ENCODE peak calls at places on chromosomes 3 and 15, in nine cellular contexts. One of them, this sample, is unnamed.

GRCh38 chr15:62138124-62138523 is 27.0 kb downstream of the C2CD4B start:
- DNase-seq in GM13977: no peak
- DNase-seq in stimulated activated CD8-positive, alpha-beta memory T cell treated with anti-CD3 and anti-CD28 coated beads, Interleukin-12 subunit alpha, Interleukin-12 subunit beta, amount 100 ng/mL, for 4 hours: no peak
- DNase-seq in fibroblast of lung: peak
- DNase-seq in NCI-H2171 treated with DMSO at 0.1 percent for 48 hours: no peak
- DNase-seq in epithelial cell of esophagus: peak
- DNase-seq in stimulated activated CD4-positive, alpha-beta T cell treated with anti-CD3 and anti-CD28 coated beads, TNF-alpha, amount 100 ng/mL, for 1 hour: no peak
- DNase-seq in GM03348: no peak
- DNase-seq in ovary: no peak
- DNase-seq in this sample: no peak

GRCh38 chr15:67809866-67810265 is 15.4 kb upstream of the SKOR1 start:
- DNase-seq in GM13977: no peak
- DNase-seq in stimulated activated CD8-positive, alpha-beta memory T cell treated with anti-CD3 and anti-CD28 coated beads, Interleukin-12 subunit alpha, Interleukin-12 subunit beta, amount 100 ng/mL, for 4 hours: no peak
- DNase-seq in fibroblast of lung: no peak
- DNase-seq in NCI-H2171 treated with DMSO at 0.1 percent for 48 hours: no peak
- DNase-seq in epithelial cell of esophagus: no peak
- DNase-seq in stimulated activated CD4-positive, alpha-beta T cell treated with anti-CD3 and anti-CD28 coated beads, TNF-alpha, amount 100 ng/mL, for 1 hour: no peak
- DNase-seq in GM03348: no peak
- DNase-seq in ovary: no peak
- DNase-seq in this sample: no peak

GRCh38 chr3:119181765-119182164 is 8.4 kb downstream of the UPK1B start:
- DNase-seq in GM13977: no peak
- DNase-seq in stimulated activated CD8-positive, alpha-beta memory T cell treated with anti-CD3 and anti-CD28 coated beads, Interleukin-12 subunit alpha, Interleukin-12 subunit beta, amount 100 ng/mL, for 4 hours: no peak
- DNase-seq in fibroblast of lung: no peak
- DNase-seq in NCI-H2171 treated with DMSO at 0.1 percent for 48 hours: no peak
- DNase-seq in epithelial cell of esophagus: peak
- DNase-seq in stimulated activated CD4-positive, alpha-beta T cell treated with anti-CD3 and anti-CD28 coated beads, TNF-alpha, amount 100 ng/mL, for 1 hour: no peak
- DNase-seq in GM03348: peak
- DNase-seq in ovary: no peak
- DNase-seq in this sample: no peak

GRCh38 chr15:70289191-70289955 is 191.7 kb upstream of the TLE3 start:
- DNase-seq in GM13977: no peak
- DNase-seq in stimulated activated CD8-positive, alpha-beta memory T cell treated with anti-CD3 and anti-CD28 coated beads, Interleukin-12 subunit alpha, Interleukin-12 subunit beta, amount 100 ng/mL, for 4 hours: no peak
- DNase-seq in fibroblast of lung: no peak
- DNase-seq in NCI-H2171 treated with DMSO at 0.1 percent for 48 hours: no peak
- DNase-seq in epithelial cell of esophagus: no peak
- DNase-seq in stimulated activated CD4-positive, alpha-beta T cell treated with anti-CD3 and anti-CD28 coated beads, TNF-alpha, amount 100 ng/mL, for 1 hour: no peak
- DNase-seq in GM03348: peak
- DNase-seq in ovary: no peak
- DNase-seq in this sample: no peak

GRCh38 chr3:100403956-100404548 is 2.7 kb downstream of the LNP1 start:
- DNase-seq in GM13977: no peak
- DNase-seq in stimulated activated CD8-positive, alpha-beta memory T cell treated with anti-CD3 and anti-CD28 coated beads, Interleukin-12 subunit alpha, Interleukin-12 subunit beta, amount 100 ng/mL, for 4 hours: no peak
- DNase-seq in fibroblast of lung: no peak
- DNase-seq in NCI-H2171 treated with DMSO at 0.1 percent for 48 hours: no peak
- DNase-seq in epithelial cell of esophagus: no peak
- DNase-seq in stimulated activated CD4-positive, alpha-beta T cell treated with anti-CD3 and anti-CD28 coated beads, TNF-alpha, amount 100 ng/mL, for 1 hour: no peak
- DNase-seq in GM03348: no peak
- DNase-seq in ovary: no peak
- DNase-seq in this sample: no peak

GRCh38 chr3:63870606-63871005 is 6.9 kb downstream of the ATXN7 start:
- DNase-seq in GM13977: no peak
- DNase-seq in stimulated activated CD8-positive, alpha-beta memory T cell treated with anti-CD3 and anti-CD28 coated beads, Interleukin-12 subunit alpha, Interleukin-12 subunit beta, amount 100 ng/mL, for 4 hours: no peak
- DNase-seq in fibroblast of lung: no peak
- DNase-seq in NCI-H2171 treated with DMSO at 0.1 percent for 48 hours: no peak
- DNase-seq in epithelial cell of esophagus: no peak
- DNase-seq in stimulated activated CD4-positive, alpha-beta T cell treated with anti-CD3 and anti-CD28 coated beads, TNF-alpha, amount 100 ng/mL, for 1 hour: no peak
- DNase-seq in GM03348: no peak
- DNase-seq in ovary: no peak
- DNase-seq in this sample: no peak

GRCh38 chr3:62875103-62876002 is at the start of gene CADPS:
- DNase-seq in GM13977: no peak
- DNase-seq in stimulated activated CD8-positive, alpha-beta memory T cell treated with anti-CD3 and anti-CD28 coated beads, Interleukin-12 subunit alpha, Interleukin-12 subunit beta, amount 100 ng/mL, for 4 hours: no peak
- DNase-seq in fibroblast of lung: peak
- DNase-seq in NCI-H2171 treated with DMSO at 0.1 percent for 48 hours: peak
- DNase-seq in epithelial cell of esophagus: no peak
- DNase-seq in stimulated activated CD4-positive, alpha-beta T cell treated with anti-CD3 and anti-CD28 coated beads, TNF-alpha, amount 100 ng/mL, for 1 hour: no peak
- DNase-seq in GM03348: peak
- DNase-seq in ovary: no peak
- DNase-seq in this sample: no peak

GRCh38 chr3:43394071-43394501 is 107.7 kb downstream of the SNRK start:
- DNase-seq in GM13977: no peak
- DNase-seq in stimulated activated CD8-positive, alpha-beta memory T cell treated with anti-CD3 and anti-CD28 coated beads, Interleukin-12 subunit alpha, Interleukin-12 subunit beta, amount 100 ng/mL, for 4 hours: no peak
- DNase-seq in fibroblast of lung: peak
- DNase-seq in NCI-H2171 treated with DMSO at 0.1 percent for 48 hours: no peak
- DNase-seq in epithelial cell of esophagus: no peak
- DNase-seq in stimulated activated CD4-positive, alpha-beta T cell treated with anti-CD3 and anti-CD28 coated beads, TNF-alpha, amount 100 ng/mL, for 1 hour: no peak
- DNase-seq in GM03348: no peak
- DNase-seq in ovary: peak
- DNase-seq in this sample: no peak

GRCh38 chr3:135905058-135905724 is 60.3 kb upstream of the PPP2R3A start:
- DNase-seq in GM13977: no peak
- DNase-seq in stimulated activated CD8-positive, alpha-beta memory T cell treated with anti-CD3 and anti-CD28 coated beads, Interleukin-12 subunit alpha, Interleukin-12 subunit beta, amount 100 ng/mL, for 4 hours: no peak
- DNase-seq in fibroblast of lung: peak
- DNase-seq in NCI-H2171 treated with DMSO at 0.1 percent for 48 hours: no peak
- DNase-seq in epithelial cell of esophagus: peak
- DNase-seq in stimulated activated CD4-positive, alpha-beta T cell treated with anti-CD3 and anti-CD28 coated beads, TNF-alpha, amount 100 ng/mL, for 1 hour: no peak
- DNase-seq in GM03348: peak
- DNase-seq in ovary: no peak
- DNase-seq in this sample: no peak

GRCh38 chr15:60507596-60508424 is 28.9 kb upstream of the ICE2 start:
- DNase-seq in GM13977: peak
- DNase-seq in stimulated activated CD8-positive, alpha-beta memory T cell treated with anti-CD3 and anti-CD28 coated beads, Interleukin-12 subunit alpha, Interleukin-12 subunit beta, amount 100 ng/mL, for 4 hours: peak
- DNase-seq in fibroblast of lung: peak
- DNase-seq in NCI-H2171 treated with DMSO at 0.1 percent for 48 hours: peak
- DNase-seq in epithelial cell of esophagus: peak
- DNase-seq in stimulated activated CD4-positive, alpha-beta T cell treated with anti-CD3 and anti-CD28 coated beads, TNF-alpha, amount 100 ng/mL, for 1 hour: peak
- DNase-seq in GM03348: peak
- DNase-seq in ovary: peak
- DNase-seq in this sample: peak

GRCh38 chr3:114504941-114505632 is 211.3 kb downstream of the TIGIT start:
- DNase-seq in GM13977: no peak
- DNase-seq in stimulated activated CD8-positive, alpha-beta memory T cell treated with anti-CD3 and anti-CD28 coated beads, Interleukin-12 subunit alpha, Interleukin-12 subunit beta, amount 100 ng/mL, for 4 hours: no peak
- DNase-seq in fibroblast of lung: no peak
- DNase-seq in NCI-H2171 treated with DMSO at 0.1 percent for 48 hours: no peak
- DNase-seq in epithelial cell of esophagus: peak
- DNase-seq in stimulated activated CD4-positive, alpha-beta T cell treated with anti-CD3 and anti-CD28 coated beads, TNF-alpha, amount 100 ng/mL, for 1 hour: no peak
- DNase-seq in GM03348: no peak
- DNase-seq in ovary: no peak
- DNase-seq in this sample: no peak

GRCh38 chr3:77303943-77304778 is 264.3 kb downstream of the ROBO2 start:
- DNase-seq in GM13977: no peak
- DNase-seq in stimulated activated CD8-positive, alpha-beta memory T cell treated with anti-CD3 and anti-CD28 coated beads, Interleukin-12 subunit alpha, Interleukin-12 subunit beta, amount 100 ng/mL, for 4 hours: no peak
- DNase-seq in fibroblast of lung: no peak
- DNase-seq in NCI-H2171 treated with DMSO at 0.1 percent for 48 hours: no peak
- DNase-seq in epithelial cell of esophagus: no peak
- DNase-seq in stimulated activated CD4-positive, alpha-beta T cell treated with anti-CD3 and anti-CD28 coated beads, TNF-alpha, amount 100 ng/mL, for 1 hour: no peak
- DNase-seq in GM03348: no peak
- DNase-seq in ovary: no peak
- DNase-seq in this sample: no peak

GRCh38 chr15:40936709-40937666 is 7.8 kb downstream of the DLL4 start:
- DNase-seq in GM13977: no peak
- DNase-seq in stimulated activated CD8-positive, alpha-beta memory T cell treated with anti-CD3 and anti-CD28 coated beads, Interleukin-12 subunit alpha, Interleukin-12 subunit beta, amount 100 ng/mL, for 4 hours: no peak
- DNase-seq in fibroblast of lung: no peak
- DNase-seq in NCI-H2171 treated with DMSO at 0.1 percent for 48 hours: peak
- DNase-seq in epithelial cell of esophagus: peak
- DNase-seq in stimulated activated CD4-positive, alpha-beta T cell treated with anti-CD3 and anti-CD28 coated beads, TNF-alpha, amount 100 ng/mL, for 1 hour: no peak
- DNase-seq in GM03348: no peak
- DNase-seq in ovary: no peak
- DNase-seq in this sample: no peak

GRCh38 chr3:132652640-132653270 is 6.9 kb downstream of the ACAD11 start:
- DNase-seq in GM13977: no peak
- DNase-seq in stimulated activated CD8-positive, alpha-beta memory T cell treated with anti-CD3 and anti-CD28 coated beads, Interleukin-12 subunit alpha, Interleukin-12 subunit beta, amount 100 ng/mL, for 4 hours: no peak
- DNase-seq in fibroblast of lung: peak
- DNase-seq in NCI-H2171 treated with DMSO at 0.1 percent for 48 hours: no peak
- DNase-seq in epithelial cell of esophagus: no peak
- DNase-seq in stimulated activated CD4-positive, alpha-beta T cell treated with anti-CD3 and anti-CD28 coated beads, TNF-alpha, amount 100 ng/mL, for 1 hour: no peak
- DNase-seq in GM03348: peak
- DNase-seq in ovary: no peak
- DNase-seq in this sample: no peak

GRCh38 chr3:63872135-63872924 is 8.7 kb downstream of the ATXN7 start:
- DNase-seq in GM13977: no peak
- DNase-seq in stimulated activated CD8-positive, alpha-beta memory T cell treated with anti-CD3 and anti-CD28 coated beads, Interleukin-12 subunit alpha, Interleukin-12 subunit beta, amount 100 ng/mL, for 4 hours: no peak
- DNase-seq in fibroblast of lung: peak
- DNase-seq in NCI-H2171 treated with DMSO at 0.1 percent for 48 hours: peak
- DNase-seq in epithelial cell of esophagus: peak
- DNase-seq in stimulated activated CD4-positive, alpha-beta T cell treated with anti-CD3 and anti-CD28 coated beads, TNF-alpha, amount 100 ng/mL, for 1 hour: no peak
- DNase-seq in GM03348: peak
- DNase-seq in ovary: no peak
- DNase-seq in this sample: no peak

GRCh38 chr3:57942872-57943283 is 65.3 kb upstream of the FLNB start:
- DNase-seq in GM13977: no peak
- DNase-seq in stimulated activated CD8-positive, alpha-beta memory T cell treated with anti-CD3 and anti-CD28 coated beads, Interleukin-12 subunit alpha, Interleukin-12 subunit beta, amount 100 ng/mL, for 4 hours: no peak
- DNase-seq in fibroblast of lung: no peak
- DNase-seq in NCI-H2171 treated with DMSO at 0.1 percent for 48 hours: no peak
- DNase-seq in epithelial cell of esophagus: peak
- DNase-seq in stimulated activated CD4-positive, alpha-beta T cell treated with anti-CD3 and anti-CD28 coated beads, TNF-alpha, amount 100 ng/mL, for 1 hour: no peak
- DNase-seq in GM03348: no peak
- DNase-seq in ovary: no peak
- DNase-seq in this sample: no peak

GRCh38 chr3:135237371-135237770 is 442.3 kb downstream of the EPHB1 start:
- DNase-seq in GM13977: no peak
- DNase-seq in stimulated activated CD8-positive, alpha-beta memory T cell treated with anti-CD3 and anti-CD28 coated beads, Interleukin-12 subunit alpha, Interleukin-12 subunit beta, amount 100 ng/mL, for 4 hours: no peak
- DNase-seq in fibroblast of lung: no peak
- DNase-seq in NCI-H2171 treated with DMSO at 0.1 percent for 48 hours: no peak
- DNase-seq in epithelial cell of esophagus: no peak
- DNase-seq in stimulated activated CD4-positive, alpha-beta T cell treated with anti-CD3 and anti-CD28 coated beads, TNF-alpha, amount 100 ng/mL, for 1 hour: no peak
- DNase-seq in GM03348: no peak
- DNase-seq in ovary: no peak
- DNase-seq in this sample: no peak

GRCh38 chr3:71380096-71380495 is 203.4 kb downstream of the FOXP1 start:
- DNase-seq in GM13977: no peak
- DNase-seq in stimulated activated CD8-positive, alpha-beta memory T cell treated with anti-CD3 and anti-CD28 coated beads, Interleukin-12 subunit alpha, Interleukin-12 subunit beta, amount 100 ng/mL, for 4 hours: no peak
- DNase-seq in fibroblast of lung: no peak
- DNase-seq in NCI-H2171 treated with DMSO at 0.1 percent for 48 hours: no peak
- DNase-seq in epithelial cell of esophagus: no peak
- DNase-seq in stimulated activated CD4-positive, alpha-beta T cell treated with anti-CD3 and anti-CD28 coated beads, TNF-alpha, amount 100 ng/mL, for 1 hour: no peak
- DNase-seq in GM03348: no peak
- DNase-seq in ovary: no peak
- DNase-seq in this sample: no peak

GRCh38 chr3:71486831-71487230 is 96.7 kb downstream of the FOXP1 start:
- DNase-seq in GM13977: no peak
- DNase-seq in stimulated activated CD8-positive, alpha-beta memory T cell treated with anti-CD3 and anti-CD28 coated beads, Interleukin-12 subunit alpha, Interleukin-12 subunit beta, amount 100 ng/mL, for 4 hours: no peak
- DNase-seq in fibroblast of lung: no peak
- DNase-seq in NCI-H2171 treated with DMSO at 0.1 percent for 48 hours: no peak
- DNase-seq in epithelial cell of esophagus: no peak
- DNase-seq in stimulated activated CD4-positive, alpha-beta T cell treated with anti-CD3 and anti-CD28 coated beads, TNF-alpha, amount 100 ng/mL, for 1 hour: no peak
- DNase-seq in GM03348: no peak
- DNase-seq in ovary: no peak
- DNase-seq in this sample: no peak

GRCh38 chr3:128917291-128917690 is 37.9 kb downstream of the ACAD9 start:
- DNase-seq in GM13977: no peak
- DNase-seq in stimulated activated CD8-positive, alpha-beta memory T cell treated with anti-CD3 and anti-CD28 coated beads, Interleukin-12 subunit alpha, Interleukin-12 subunit beta, amount 100 ng/mL, for 4 hours: no peak
- DNase-seq in fibroblast of lung: no peak
- DNase-seq in NCI-H2171 treated with DMSO at 0.1 percent for 48 hours: peak
- DNase-seq in epithelial cell of esophagus: no peak
- DNase-seq in stimulated activated CD4-positive, alpha-beta T cell treated with anti-CD3 and anti-CD28 coated beads, TNF-alpha, amount 100 ng/mL, for 1 hour: no peak
- DNase-seq in GM03348: no peak
- DNase-seq in ovary: no peak
- DNase-seq in this sample: no peak

GRCh38 chr15:74901612-74902063 is 5.0 kb downstream of the FAM219B start:
- DNase-seq in GM13977: peak
- DNase-seq in stimulated activated CD8-positive, alpha-beta memory T cell treated with anti-CD3 and anti-CD28 coated beads, Interleukin-12 subunit alpha, Interleukin-12 subunit beta, amount 100 ng/mL, for 4 hours: peak
- DNase-seq in fibroblast of lung: peak
- DNase-seq in NCI-H2171 treated with DMSO at 0.1 percent for 48 hours: peak
- DNase-seq in epithelial cell of esophagus: peak
- DNase-seq in stimulated activated CD4-positive, alpha-beta T cell treated with anti-CD3 and anti-CD28 coated beads, TNF-alpha, amount 100 ng/mL, for 1 hour: peak
- DNase-seq in GM03348: peak
- DNase-seq in ovary: peak
- DNase-seq in this sample: no peak

GRCh38 chr3:4716731-4717362 is 223.7 kb downstream of the ITPR1 start:
- DNase-seq in GM13977: no peak
- DNase-seq in stimulated activated CD8-positive, alpha-beta memory T cell treated with anti-CD3 and anti-CD28 coated beads, Interleukin-12 subunit alpha, Interleukin-12 subunit beta, amount 100 ng/mL, for 4 hours: no peak
- DNase-seq in fibroblast of lung: no peak
- DNase-seq in NCI-H2171 treated with DMSO at 0.1 percent for 48 hours: no peak
- DNase-seq in epithelial cell of esophagus: no peak
- DNase-seq in stimulated activated CD4-positive, alpha-beta T cell treated with anti-CD3 and anti-CD28 coated beads, TNF-alpha, amount 100 ng/mL, for 1 hour: no peak
- DNase-seq in GM03348: peak
- DNase-seq in ovary: peak
- DNase-seq in this sample: no peak

GRCh38 chr15:59294574-59294960 is 78.1 kb downstream of the MYO1E start:
- DNase-seq in GM13977: no peak
- DNase-seq in stimulated activated CD8-positive, alpha-beta memory T cell treated with anti-CD3 and anti-CD28 coated beads, Interleukin-12 subunit alpha, Interleukin-12 subunit beta, amount 100 ng/mL, for 4 hours: no peak
- DNase-seq in fibroblast of lung: no peak
- DNase-seq in NCI-H2171 treated with DMSO at 0.1 percent for 48 hours: no peak
- DNase-seq in epithelial cell of esophagus: peak
- DNase-seq in stimulated activated CD4-positive, alpha-beta T cell treated with anti-CD3 and anti-CD28 coated beads, TNF-alpha, amount 100 ng/mL, for 1 hour: no peak
- DNase-seq in GM03348: peak
- DNase-seq in ovary: no peak
- DNase-seq in this sample: no peak

GRCh38 chr3:14522129-14522691 is 17.9 kb downstream of the GRIP2 start:
- DNase-seq in GM13977: no peak
- DNase-seq in stimulated activated CD8-positive, alpha-beta memory T cell treated with anti-CD3 and anti-CD28 coated beads, Interleukin-12 subunit alpha, Interleukin-12 subunit beta, amount 100 ng/mL, for 4 hours: no peak
- DNase-seq in fibroblast of lung: no peak
- DNase-seq in NCI-H2171 treated with DMSO at 0.1 percent for 48 hours: no peak
- DNase-seq in epithelial cell of esophagus: no peak
- DNase-seq in stimulated activated CD4-positive, alpha-beta T cell treated with anti-CD3 and anti-CD28 coated beads, TNF-alpha, amount 100 ng/mL, for 1 hour: no peak
- DNase-seq in GM03348: no peak
- DNase-seq in ovary: peak
- DNase-seq in this sample: no peak

GRCh38 chr3:57161131-57161538 is 4.0 kb downstream of the IL17RD start:
- DNase-seq in GM13977: no peak
- DNase-seq in stimulated activated CD8-positive, alpha-beta memory T cell treated with anti-CD3 and anti-CD28 coated beads, Interleukin-12 subunit alpha, Interleukin-12 subunit beta, amount 100 ng/mL, for 4 hours: no peak
- DNase-seq in fibroblast of lung: peak
- DNase-seq in NCI-H2171 treated with DMSO at 0.1 percent for 48 hours: peak
- DNase-seq in epithelial cell of esophagus: no peak
- DNase-seq in stimulated activated CD4-positive, alpha-beta T cell treated with anti-CD3 and anti-CD28 coated beads, TNF-alpha, amount 100 ng/mL, for 1 hour: no peak
- DNase-seq in GM03348: no peak
- DNase-seq in ovary: no peak
- DNase-seq in this sample: no peak

GRCh38 chr3:169812124-169812843 is 386 bp upstream of the LRRIQ4 start:
- DNase-seq in GM13977: peak
- DNase-seq in stimulated activated CD8-positive, alpha-beta memory T cell treated with anti-CD3 and anti-CD28 coated beads, Interleukin-12 subunit alpha, Interleukin-12 subunit beta, amount 100 ng/mL, for 4 hours: peak
- DNase-seq in fibroblast of lung: peak
- DNase-seq in NCI-H2171 treated with DMSO at 0.1 percent for 48 hours: peak
- DNase-seq in epithelial cell of esophagus: peak
- DNase-seq in stimulated activated CD4-positive, alpha-beta T cell treated with anti-CD3 and anti-CD28 coated beads, TNF-alpha, amount 100 ng/mL, for 1 hour: no peak
- DNase-seq in GM03348: peak
- DNase-seq in ovary: peak
- DNase-seq in this sample: no peak

GRCh38 chr3:49004352-49005297 is 2.6 kb upstream of the WDR6 start:
- DNase-seq in GM13977: no peak
- DNase-seq in stimulated activated CD8-positive, alpha-beta memory T cell treated with anti-CD3 and anti-CD28 coated beads, Interleukin-12 subunit alpha, Interleukin-12 subunit beta, amount 100 ng/mL, for 4 hours: no peak
- DNase-seq in fibroblast of lung: no peak
- DNase-seq in NCI-H2171 treated with DMSO at 0.1 percent for 48 hours: no peak
- DNase-seq in epithelial cell of esophagus: peak
- DNase-seq in stimulated activated CD4-positive, alpha-beta T cell treated with anti-CD3 and anti-CD28 coated beads, TNF-alpha, amount 100 ng/mL, for 1 hour: no peak
- DNase-seq in GM03348: no peak
- DNase-seq in ovary: peak
- DNase-seq in this sample: no peak

GRCh38 chr3:43327184-43327950 is 41.0 kb downstream of the SNRK start:
- DNase-seq in GM13977: peak
- DNase-seq in stimulated activated CD8-positive, alpha-beta memory T cell treated with anti-CD3 and anti-CD28 coated beads, Interleukin-12 subunit alpha, Interleukin-12 subunit beta, amount 100 ng/mL, for 4 hours: no peak
- DNase-seq in fibroblast of lung: peak
- DNase-seq in NCI-H2171 treated with DMSO at 0.1 percent for 48 hours: no peak
- DNase-seq in epithelial cell of esophagus: no peak
- DNase-seq in stimulated activated CD4-positive, alpha-beta T cell treated with anti-CD3 and anti-CD28 coated beads, TNF-alpha, amount 100 ng/mL, for 1 hour: no peak
- DNase-seq in GM03348: no peak
- DNase-seq in ovary: no peak
- DNase-seq in this sample: no peak

GRCh38 chr15:101162701-101163483 is 89.0 kb downstream of the CHSY1 start:
- DNase-seq in GM13977: no peak
- DNase-seq in stimulated activated CD8-positive, alpha-beta memory T cell treated with anti-CD3 and anti-CD28 coated beads, Interleukin-12 subunit alpha, Interleukin-12 subunit beta, amount 100 ng/mL, for 4 hours: no peak
- DNase-seq in fibroblast of lung: peak
- DNase-seq in NCI-H2171 treated with DMSO at 0.1 percent for 48 hours: peak
- DNase-seq in epithelial cell of esophagus: no peak
- DNase-seq in stimulated activated CD4-positive, alpha-beta T cell treated with anti-CD3 and anti-CD28 coated beads, TNF-alpha, amount 100 ng/mL, for 1 hour: no peak
- DNase-seq in GM03348: no peak
- DNase-seq in ovary: no peak
- DNase-seq in this sample: no peak

GRCh38 chr3:65713016-65713415 is 325.7 kb downstream of the MAGI1 start:
- DNase-seq in GM13977: no peak
- DNase-seq in stimulated activated CD8-positive, alpha-beta memory T cell treated with anti-CD3 and anti-CD28 coated beads, Interleukin-12 subunit alpha, Interleukin-12 subunit beta, amount 100 ng/mL, for 4 hours: no peak
- DNase-seq in fibroblast of lung: peak
- DNase-seq in NCI-H2171 treated with DMSO at 0.1 percent for 48 hours: no peak
- DNase-seq in epithelial cell of esophagus: no peak
- DNase-seq in stimulated activated CD4-positive, alpha-beta T cell treated with anti-CD3 and anti-CD28 coated beads, TNF-alpha, amount 100 ng/mL, for 1 hour: no peak
- DNase-seq in GM03348: peak
- DNase-seq in ovary: no peak
- DNase-seq in this sample: no peak

GRCh38 chr15:99704444-99704838 is 28.8 kb downstream of the LYSMD4 start:
- DNase-seq in GM13977: peak
- DNase-seq in stimulated activated CD8-positive, alpha-beta memory T cell treated with anti-CD3 and anti-CD28 coated beads, Interleukin-12 subunit alpha, Interleukin-12 subunit beta, amount 100 ng/mL, for 4 hours: no peak
- DNase-seq in fibroblast of lung: peak
- DNase-seq in NCI-H2171 treated with DMSO at 0.1 percent for 48 hours: peak
- DNase-seq in epithelial cell of esophagus: peak
- DNase-seq in stimulated activated CD4-positive, alpha-beta T cell treated with anti-CD3 and anti-CD28 coated beads, TNF-alpha, amount 100 ng/mL, for 1 hour: no peak
- DNase-seq in GM03348: peak
- DNase-seq in ovary: peak
- DNase-seq in this sample: peak